ENCODE peak calls at places on chromosome 7, in ten cellular contexts. R, O, F, P, J, X, E, T, N and I are unnamed samples.

GRCh38 chr7:33707427-33707826 is 197.9 kb upstream of the BMPER start:
- DNase-seq in P (no peak), R (no peak), J (no peak), X (no peak), N (no peak), E (no peak), T (no peak), O (no peak), F (no peak), I (no peak)

GRCh38 chr7:30526163-30526562 is 21.5 kb upstream of the GGCT start:
- DNase-seq in R (no peak), T (no peak), E (no peak), F (no peak), N (no peak), X (no peak), O (no peak), J (no peak), P (no peak), I (no peak)

GRCh38 chr7:80279760-80280159 is 145.1 kb downstream of the GNAI1 start:
- DNase-seq in F (no peak), N (peak; percentile 88), X (no peak), E (no peak), R (no peak), P (no peak), T (no peak), J (no peak), O (no peak), I (no peak)

GRCh38 chr7:25456467-25457171 is 228.3 kb upstream of the NPVF start:
- DNase-seq in E (peak; percentile 37), T (peak; percentile 23), O (peak; percentile 13), J (no peak), X (no peak), R (no peak), N (peak; percentile 92), P (no peak), F (no peak), I (no peak)

GRCh38 chr7:79622781-79623180 is 169.3 kb upstream of the MAGI2 start:
- DNase-seq in O (peak; percentile 17), P (no peak), X (no peak), E (no peak), N (no peak), R (no peak), J (no peak), T (no peak), F (no peak), I (no peak)

GRCh38 chr7:101869026-101869900 is 51.8 kb downstream of the CUX1 start:
- DNase-seq in O (no peak), R (no peak), T (no peak), N (no peak), E (no peak), P (no peak), X (no peak), F (no peak), J (no peak), I (no peak)

GRCh38 chr7:3165681-3166580 is 122.3 kb upstream of the CARD11 start:
- DNase-seq in J (no peak), X (no peak), N (no peak), O (no peak), T (no peak), E (no peak), P (no peak), F (no peak), R (peak; percentile 26), I (no peak)

GRCh38 chr7:66790219-66790618 is 49.7 kb downstream of the RABGEF1 start:
- DNase-seq in X (no peak), F (no peak), E (no peak), J (no peak), P (peak; percentile 34), T (no peak), O (peak; percentile 15), N (no peak), R (no peak), I (no peak)

GRCh38 chr7:137081694-137082093 is 213.2 kb downstream of the CHRM2 start:
- DNase-seq in X (no peak), P (peak; percentile 100), N (peak; percentile 89), F (peak; percentile 96), E (peak; percentile 88), R (no peak), T (peak; percentile 43), J (no peak), O (peak; percentile 95), I (no peak)

GRCh38 chr7:26485421-26486019 is 193.9 kb downstream of the SNX10 start:
- DNase-seq in X (no peak), E (no peak), P (no peak), T (no peak), R (no peak), N (no peak), F (no peak), O (no peak), J (no peak), I (no peak)

GRCh38 chr7:94394058-94394398 is 667 bp upstream of the COL1A2 start:
- DNase-seq in F (no peak), X (peak; percentile 49), P (peak; percentile 85), R (no peak), T (no peak), O (peak; percentile 57), J (no peak), N (no peak), E (peak; percentile 31), I (peak; percentile 66)
- H3K4me3 ChIP-seq in F (peak overlapping the region; percentile 68), X (no peak overlapping the region), P (peak overlapping the region; percentile 96), R (peak overlapping the region; percentile 57), T (peak overlapping the region; percentile 23), O (peak overlapping the region; percentile 89), J (no peak overlapping the region), N (no peak overlapping the region), E (peak overlapping the region; percentile 62), I (peak overlapping the region; percentile 97)

GRCh38 chr7:70681111-70681846 is 450.7 kb upstream of the GALNT17 start:
- DNase-seq in T (no peak), E (no peak), N (no peak), X (no peak), F (no peak), R (no peak), O (no peak), J (no peak), P (no peak), I (no peak)
- H3K4me3 ChIP-seq in T (no peak overlapping the region), E (peak overlapping the region; percentile 34), N (no peak overlapping the region), X (no peak overlapping the region), F (no peak overlapping the region), R (peak overlapping the region; percentile 17), O (no peak overlapping the region), J (peak overlapping the region; percentile 28), P (no peak overlapping the region), I (no peak overlapping the region)

GRCh38 chr7:54538122-54538521 is 4.1 kb upstream of the VSTM2A start:
- DNase-seq in T (no peak), O (no peak), E (no peak), R (no peak), F (no peak), N (no peak), P (no peak), X (no peak), J (no peak), I (no peak)

GRCh38 chr7:54545241-54545563 is 3.0 kb downstream of the VSTM2A start:
- DNase-seq in P (no peak), F (no peak), R (no peak), X (no peak), E (no peak), N (no peak), J (no peak), O (no peak), T (no peak), I (no peak)

GRCh38 chr7:54542920-54543539 is 855 bp downstream of the VSTM2A start:
- DNase-seq in P (peak; percentile 20), R (no peak), O (peak; percentile 9), N (no peak), F (no peak), X (no peak), E (no peak), T (peak; percentile 80), J (no peak), I (no peak)

GRCh38 chr7:54544356-54545240 is 2.4 kb downstream of the VSTM2A start:
- DNase-seq in F (no peak), R (no peak), O (no peak), E (no peak), T (no peak), J (no peak), N (no peak), X (no peak), P (no peak), I (no peak)

DNA sequence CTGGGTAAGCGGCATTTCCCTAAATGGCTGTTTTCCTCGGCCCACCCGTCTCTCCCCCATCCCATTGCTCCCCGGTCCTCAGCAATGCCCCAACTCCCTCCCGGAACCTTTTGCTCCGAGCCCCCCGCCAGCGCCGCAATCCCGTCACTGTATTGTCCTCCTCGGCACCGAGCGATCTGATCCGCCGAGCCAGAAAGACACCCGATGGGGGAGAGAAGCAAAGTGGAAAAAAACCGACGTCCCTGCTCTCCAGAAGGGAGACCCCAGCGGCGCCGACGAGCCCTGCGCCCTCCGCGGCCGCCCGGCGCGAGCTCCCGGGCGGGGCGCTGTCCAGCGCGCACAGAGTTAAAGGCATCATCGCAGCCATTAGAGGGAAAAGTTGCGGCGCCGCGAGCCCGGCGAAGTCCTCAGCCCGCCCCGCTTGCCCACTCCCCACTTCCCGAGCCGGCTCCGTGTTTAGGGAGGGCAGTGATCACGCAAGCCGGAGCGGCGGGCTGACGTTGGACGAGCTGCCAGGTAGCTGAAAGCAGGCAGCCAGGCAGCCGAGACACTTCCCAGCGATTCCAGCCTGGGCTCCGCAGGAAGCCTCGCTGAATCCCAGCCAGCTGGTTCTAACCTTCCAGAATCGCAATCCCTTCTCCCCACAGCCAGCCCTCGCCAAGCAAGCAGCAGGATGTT is at the start of gene VSTM2A:
- DNase-seq in O (no peak), X (no peak), R (no peak), J (no peak), E (no peak), T (peak; percentile 85), N (peak; percentile 70), P (no peak), F (no peak), I (no peak)
- H3K4me3 ChIP-seq in O (no peak within 1 kb of the TSS), X (no peak within 1 kb of the TSS), R (peak within 1 kb of the TSS; percentile 32), J (no peak within 1 kb of the TSS), E (peak within 1 kb of the TSS; percentile 51), T (peak within 1 kb of the TSS; percentile 24), N (no peak within 1 kb of the TSS), P (no peak within 1 kb of the TSS), F (no peak within 1 kb of the TSS), I (peak within 1 kb of the TSS; percentile 0)

GRCh38 chr7:74655785-74656420 is 1.6 kb upstream of the GTF2I start:
- DNase-seq in R (no peak), F (no peak), E (no peak), P (peak; percentile 10), N (no peak), T (no peak), X (no peak), J (no peak), O (no peak), I (peak; percentile 17)

GRCh38 chr7:74656421-74656910 is 1.1 kb upstream of the GTF2I start:
- DNase-seq in F (no peak), R (no peak), X (peak; percentile 73), O (peak; percentile 16), T (peak; percentile 56), J (peak; percentile 40), E (peak; percentile 73), P (peak; percentile 35), N (peak; percentile 75), I (peak; percentile 65)

GRCh38 chr7:74653686-74654181 is 3.8 kb upstream of the GTF2I start:
- DNase-seq in F (no peak), T (no peak), P (no peak), N (no peak), E (no peak), O (no peak), X (no peak), R (no peak), J (no peak), I (no peak)

GRCh38 chr7:74654811-74655210 is 2.7 kb upstream of the GTF2I start:
- DNase-seq in F (no peak), O (no peak), N (no peak), P (no peak), E (no peak), T (no peak), R (no peak), J (no peak), X (no peak), I (peak; percentile 3)

GRCh38 chr7:74655324-74655723 is 2.2 kb upstream of the GTF2I start:
- DNase-seq in E (no peak), T (no peak), N (no peak), O (no peak), J (no peak), F (no peak), X (no peak), R (no peak), P (no peak), I (peak; percentile 15)
- H3K4me3 ChIP-seq in E (no peak overlapping the region), T (no peak overlapping the region), N (no peak overlapping the region), O (no peak overlapping the region), J (no peak overlapping the region), F (no peak overlapping the region), X (no peak overlapping the region), R (peak overlapping the region; percentile 100), P (no peak overlapping the region), I (no peak overlapping the region)